ENCODE peak calls at places on chromosomes 16 and 17, in nine cellular contexts. P is ovary, E is esophagus squamous epithelium, R is adrenal gland, N is A549, T is prostate gland, B is heart left ventricle, X is stomach, Y is right lobe of liver. S is an unnamed sample.
A peak's percentile ranks its signal among the peaks of the same experiment; 100 is the strongest.

GRCh38 chr16:11076259-11077018 is 132.1 kb downstream of the CLEC16A start:
- DNase-seq in P (no peak), E (no peak), R (no peak), N (no peak), T (no peak), B (no peak), X (no peak), Y (no peak), S (no peak)

GRCh38 chr17:49629447-49629846 is 48.5 kb downstream of the SPOP start:
- DNase-seq in P (no peak), E (no peak), R (no peak), N (no peak), T (no peak), B (no peak), X (no peak), Y (no peak), S (no peak)

GRCh38 chr17:27296427-27296979 is 2.6 kb downstream of the WSB1 start:
- DNase-seq in P (no peak), E (no peak), R (no peak), N (peak; percentile 28), T (no peak), B (no peak), X (no peak), Y (no peak), S (no peak)

GRCh38 chr16:66961065-66961744 is at the start of gene CES3:
- DNase-seq in P (no peak), E (no peak), R (peak; percentile 58), N (peak; percentile 80), T (no peak), B (peak; percentile 41), X (peak; percentile 71), Y (no peak), S (no peak)

GRCh38 chr16:67207857-67208524 is 9.1 kb downstream of the ELMO3 start:
- DNase-seq in P (no peak), E (no peak), R (peak; percentile 80), N (peak; percentile 53), T (no peak), B (no peak), X (no peak), Y (no peak), S (no peak)

GRCh38 chr17:58960068-58960467 is 146.6 kb downstream of the TRIM37 start:
- DNase-seq in P (no peak), E (no peak), R (peak; percentile 19), N (peak; percentile 16), T (peak; percentile 72), B (no peak), X (no peak), Y (no peak), S (no peak)

GRCh38 chr17:47901423-47901822 is 5.4 kb downstream of the SP2 start:
- DNase-seq in P (no peak), E (no peak), R (no peak), N (no peak), T (no peak), B (no peak), X (no peak), Y (no peak), S (no peak)

GRCh38 chr17:7589891-7590611 is at the start of gene SOX15:
- DNase-seq in P (no peak), E (no peak), R (no peak), N (no peak), T (peak; percentile 70), B (no peak), X (no peak), Y (no peak), S (peak; percentile 91)

GRCh38 chr17:3535253-3535995 is 22.2 kb downstream of the TRPV3 start:
- DNase-seq in P (peak; percentile 84), E (no peak), R (peak; percentile 56), N (peak; percentile 90), T (no peak), B (peak; percentile 53), X (peak; percentile 50), Y (peak; percentile 57), S (no peak)

GRCh38 chr16:66742409-66742808 is 9.0 kb downstream of the DYNC1LI2 start:
- DNase-seq in P (no peak), E (no peak), R (no peak), N (no peak), T (no peak), B (no peak), X (no peak), Y (no peak), S (no peak)

GRCh38 chr17:13931752-13932477 is 137.4 kb upstream of the COX10 start:
- DNase-seq in P (no peak), E (peak; percentile 16), R (peak; percentile 10), N (no peak), T (peak; percentile 25), B (peak; percentile 78), X (peak; percentile 39), Y (no peak), S (peak; percentile 94)

GRCh38 chr16:69798466-69798865 is 36.3 kb downstream of the WWP2 start:
- DNase-seq in P (no peak), E (no peak), R (peak; percentile 43), N (no peak), T (no peak), B (no peak), X (no peak), Y (no peak), S (no peak)

GRCh38 chr17:80880650-80880989 is 111.0 kb upstream of the CHMP6 start:
- DNase-seq in P (no peak), E (no peak), R (no peak), N (no peak), T (no peak), B (no peak), X (no peak), Y (no peak), S (no peak)

GRCh38 chr16:84820305-84820684 is 510 bp downstream of the CRISPLD2 start:
- DNase-seq in P (no peak), E (no peak), R (no peak), N (no peak), T (no peak), B (no peak), X (no peak), Y (no peak), S (no peak)

GRCh38 chr16:61798741-61799140 is 237.5 kb downstream of the CDH8 start:
- DNase-seq in P (no peak), E (no peak), R (no peak), N (no peak), T (no peak), B (no peak), X (no peak), Y (no peak), S (no peak)

GRCh38 chr16:67025151-67025550 is 3.8 kb upstream of the CBFB start:
- DNase-seq in P (peak; percentile 3), E (no peak), R (no peak), N (no peak), T (no peak), B (peak; percentile 3), X (no peak), Y (no peak), S (no peak)

GRCh38 chr17:42277342-42277712 is 1.1 kb upstream of the STAT5B start:
- DNase-seq in P (no peak), E (no peak), R (no peak), N (no peak), T (no peak), B (no peak), X (no peak), Y (no peak), S (no peak)
- TF ChIP-seq CTCF in P (no peak), E (no peak), R (no peak), N (no peak), T (no peak), B (no peak), X (no peak), Y (no peak), S (no peak)

GRCh38 chr17:39668141-39668924 is at the start of gene PNMT:
- DNase-seq in P (peak; percentile 67), E (no peak), R (peak; percentile 67), N (peak; percentile 84), T (peak; percentile 72), B (peak; percentile 78), X (peak; percentile 83), Y (peak; percentile 74), S (peak; percentile 94)

GRCh38 chr17:39666231-39666600 is 1.1 kb downstream of the TCAP start:
- DNase-seq in P (no peak), E (no peak), R (peak; percentile 57), N (no peak), T (no peak), B (no peak), X (no peak), Y (no peak), S (no peak)

GRCh38 chr17:39665642-39666221 is 583 bp downstream of the TCAP start:
- DNase-seq in P (no peak), E (no peak), R (no peak), N (peak; percentile 91), T (no peak), B (no peak), X (no peak), Y (no peak), S (no peak)

GRCh38 chr17:39666601-39667261 is 1.5 kb upstream of the PNMT start:
- DNase-seq in P (no peak), E (no peak), R (peak; percentile 56), N (no peak), T (no peak), B (peak; percentile 81), X (no peak), Y (peak; percentile 93), S (no peak)

GRCh38 chr17:39667262-39668140 is 752 bp upstream of the PNMT start:
- DNase-seq in P (no peak), E (no peak), R (no peak), N (no peak), T (no peak), B (peak; percentile 57), X (peak; percentile 57), Y (peak; percentile 60), S (no peak)
- H3K4me3 ChIP-seq in P (no peak overlapping the region), E (peak overlapping the region; percentile 69), R (no peak overlapping the region), N (peak overlapping the region; percentile 38), T (no peak overlapping the region), B (peak overlapping the region; percentile 78), X (peak overlapping the region; percentile 33), Y (no peak overlapping the region), S (no peak overlapping the region)

DNA sequence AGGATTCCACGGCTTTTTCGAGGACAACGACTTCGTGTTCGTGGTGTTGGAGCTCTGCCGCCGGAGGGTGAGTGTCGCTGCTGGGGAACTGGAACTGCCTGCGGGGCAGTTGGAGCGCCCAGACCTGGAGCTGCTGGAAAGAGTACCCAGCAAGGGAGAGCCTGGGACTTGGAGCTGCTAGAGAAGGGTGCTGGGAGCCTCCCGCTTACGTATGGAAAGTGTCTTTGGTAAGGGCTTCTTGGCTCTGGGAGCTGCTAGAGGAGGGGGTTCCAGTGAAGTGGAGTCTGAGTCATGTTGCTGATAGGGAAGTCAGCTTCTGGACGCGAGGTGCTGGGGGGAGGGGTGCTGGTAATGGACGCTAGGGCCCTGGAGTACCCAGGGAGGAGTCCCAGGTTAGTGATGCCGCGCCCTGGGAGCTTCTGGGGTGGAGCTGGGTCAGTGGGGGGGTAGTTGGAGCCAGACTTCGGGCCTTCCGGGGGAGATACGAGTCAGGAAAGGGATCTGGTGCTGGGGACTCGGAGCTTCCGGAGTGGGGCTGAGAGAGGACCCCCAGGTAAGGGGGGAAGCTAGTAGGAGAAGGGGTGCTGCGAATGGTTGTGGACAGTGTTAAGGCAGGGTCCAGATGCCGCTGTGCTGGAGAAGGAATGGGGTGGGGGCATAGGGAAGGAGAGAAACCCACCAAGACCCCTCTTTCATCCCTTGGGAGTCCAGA is 741 bp downstream of the PLK1 start:
- DNase-seq in P (no peak), E (no peak), R (peak; percentile 22), N (peak; percentile 80), T (no peak), B (no peak), X (no peak), Y (no peak), S (peak; percentile 83)
- TF ChIP-seq POLR2A in P (no peak), E (no peak), R (no peak), N (no peak), T (no peak), B (no peak), X (no peak), Y (no peak), S (no peak)

GRCh38 chr16:50709980-50710379 is 16.6 kb downstream of the NOD2 start:
- DNase-seq in P (no peak), E (no peak), R (no peak), N (no peak), T (no peak), B (no peak), X (no peak), Y (no peak), S (no peak)
- TF ChIP-seq CTCF in P (no peak), E (no peak), R (no peak), N (no peak), T (no peak), B (no peak), X (no peak), Y (no peak), S (no peak)

S was measured in lower leg skin.